ENCODE peak calls at places on chromosomes 4 and X, in eight cellular contexts. One of them, this sample, is unnamed.

GRCh38 chr4:186642530-186642929 is 81.1 kb downstream of the FAT1 start:
- DNase-seq in non-pigmented ciliary epithelial cell: no peak
- DNase-seq in GM04504: no peak
- DNase-seq in fibroblast of lung: no peak
- DNase-seq in amniotic stem cell: no peak
- DNase-seq in NCI-H524: no peak
- DNase-seq in midbrain: no peak
- DNase-seq in HT-29: no peak
- DNase-seq in this sample: no peak

GRCh38 chr4:112978691-112979472 is 70.6 kb upstream of the ANK2 start:
- DNase-seq in NCI-H524: no peak
- DNase-seq in midbrain: no peak
- DNase-seq in fibroblast of lung: peak; percentile 40
- DNase-seq in GM04504: no peak
- DNase-seq in HT-29: no peak
- DNase-seq in amniotic stem cell: no peak
- DNase-seq in non-pigmented ciliary epithelial cell: no peak
- DNase-seq in this sample: no peak

GRCh38 chr4:7187297-7187592 is 5.1 kb upstream of the SORCS2 start:
- DNase-seq in amniotic stem cell: no peak
- DNase-seq in GM04504: no peak
- DNase-seq in non-pigmented ciliary epithelial cell: no peak
- DNase-seq in midbrain: no peak
- DNase-seq in fibroblast of lung: no peak
- DNase-seq in NCI-H524: no peak
- DNase-seq in HT-29: no peak
- DNase-seq in this sample: no peak

GRCh38 chr4:2425386-2426068 is 6.8 kb downstream of the CFAP99 start:
- DNase-seq in NCI-H524: no peak
- DNase-seq in fibroblast of lung: no peak
- DNase-seq in GM04504: no peak
- DNase-seq in amniotic stem cell: no peak
- DNase-seq in HT-29: no peak
- DNase-seq in non-pigmented ciliary epithelial cell: no peak
- DNase-seq in midbrain: no peak
- DNase-seq in this sample: no peak

GRCh38 chr4:124486423-124486822 is 226.1 kb downstream of the ANKRD50 start:
- DNase-seq in non-pigmented ciliary epithelial cell: no peak
- DNase-seq in NCI-H524: no peak
- DNase-seq in fibroblast of lung: no peak
- DNase-seq in HT-29: peak; percentile 10
- DNase-seq in amniotic stem cell: no peak
- DNase-seq in GM04504: no peak
- DNase-seq in midbrain: no peak
- DNase-seq in this sample: no peak

GRCh38 chr4:83252782-83253405 is 31.7 kb downstream of the COQ2 start:
- DNase-seq in GM04504: peak; percentile 71
- DNase-seq in non-pigmented ciliary epithelial cell: no peak
- DNase-seq in HT-29: peak; percentile 85
- DNase-seq in amniotic stem cell: no peak
- DNase-seq in fibroblast of lung: peak; percentile 41
- DNase-seq in NCI-H524: peak; percentile 7
- DNase-seq in midbrain: peak; percentile 25
- DNase-seq in this sample: peak; percentile 69

GRCh38 chrX:136497556-136498048 is at the start of gene HTATSF1:
- DNase-seq in NCI-H524: peak; percentile 61
- DNase-seq in midbrain: no peak
- DNase-seq in HT-29: peak; percentile 45
- DNase-seq in non-pigmented ciliary epithelial cell: no peak
- DNase-seq in GM04504: no peak
- DNase-seq in fibroblast of lung: no peak
- DNase-seq in amniotic stem cell: no peak
- DNase-seq in this sample: no peak

GRCh38 chrX:119636419-119636818 is 30.2 kb upstream of the NKRF start:
- DNase-seq in amniotic stem cell: no peak
- DNase-seq in GM04504: no peak
- DNase-seq in HT-29: no peak
- DNase-seq in NCI-H524: no peak
- DNase-seq in midbrain: no peak
- DNase-seq in fibroblast of lung: no peak
- DNase-seq in non-pigmented ciliary epithelial cell: no peak
- DNase-seq in this sample: no peak

GRCh38 chr4:3498901-3499510 is 33.2 kb downstream of the LRPAP1 start:
- DNase-seq in HT-29: no peak
- DNase-seq in midbrain: no peak
- DNase-seq in non-pigmented ciliary epithelial cell: no peak
- DNase-seq in fibroblast of lung: no peak
- DNase-seq in GM04504: no peak
- DNase-seq in NCI-H524: no peak
- DNase-seq in amniotic stem cell: no peak
- DNase-seq in this sample: no peak

GRCh38 chrX:82370978-82371646 is 1137.0 kb upstream of the POU3F4 start:
- DNase-seq in NCI-H524: no peak
- DNase-seq in fibroblast of lung: no peak
- DNase-seq in amniotic stem cell: no peak
- DNase-seq in midbrain: no peak
- DNase-seq in GM04504: no peak
- DNase-seq in HT-29: no peak
- DNase-seq in non-pigmented ciliary epithelial cell: no peak
- DNase-seq in this sample: no peak

GRCh38 chr4:84325625-84326024 is 173.5 kb downstream of the NKX6-1 start:
- DNase-seq in amniotic stem cell: no peak
- DNase-seq in midbrain: no peak
- DNase-seq in GM04504: no peak
- DNase-seq in non-pigmented ciliary epithelial cell: no peak
- DNase-seq in fibroblast of lung: no peak
- DNase-seq in HT-29: no peak
- DNase-seq in NCI-H524: no peak
- DNase-seq in this sample: no peak

GRCh38 chrX:111071542-111072277 is 24.3 kb upstream of the PAK3 start:
- DNase-seq in GM04504: no peak
- DNase-seq in HT-29: no peak
- DNase-seq in fibroblast of lung: no peak
- DNase-seq in amniotic stem cell: no peak
- DNase-seq in midbrain: no peak
- DNase-seq in non-pigmented ciliary epithelial cell: no peak
- DNase-seq in NCI-H524: peak; percentile 24
- DNase-seq in this sample: no peak

GRCh38 chrX:44043496-44043895 is 70.3 kb upstream of the NDP start:
- DNase-seq in HT-29: no peak
- DNase-seq in non-pigmented ciliary epithelial cell: no peak
- DNase-seq in amniotic stem cell: no peak
- DNase-seq in fibroblast of lung: peak; percentile 20
- DNase-seq in NCI-H524: no peak
- DNase-seq in GM04504: no peak
- DNase-seq in midbrain: no peak
- DNase-seq in this sample: peak; percentile 2

GRCh38 chr4:13640149-13640671 is 12.7 kb upstream of the BOD1L1 start:
- DNase-seq in midbrain: no peak
- DNase-seq in NCI-H524: no peak
- DNase-seq in HT-29: peak; percentile 21
- DNase-seq in amniotic stem cell: no peak
- DNase-seq in GM04504: no peak
- DNase-seq in fibroblast of lung: peak; percentile 74
- DNase-seq in non-pigmented ciliary epithelial cell: no peak
- DNase-seq in this sample: no peak

GRCh38 chr4:80610845-80611244 is 275.3 kb downstream of the CFAP299 start:
- DNase-seq in NCI-H524: no peak
- DNase-seq in midbrain: no peak
- DNase-seq in GM04504: peak; percentile 12
- DNase-seq in non-pigmented ciliary epithelial cell: no peak
- DNase-seq in amniotic stem cell: no peak
- DNase-seq in fibroblast of lung: peak; percentile 50
- DNase-seq in HT-29: peak; percentile 67
- DNase-seq in this sample: peak; percentile 4

GRCh38 chr4:185142563-185142910 is 529 bp upstream of the SLC25A4 start:
- DNase-seq in GM04504: no peak
- DNase-seq in HT-29: peak; percentile 38
- DNase-seq in non-pigmented ciliary epithelial cell: no peak
- DNase-seq in NCI-H524: no peak
- DNase-seq in midbrain: peak; percentile 73
- DNase-seq in amniotic stem cell: no peak
- DNase-seq in fibroblast of lung: no peak
- DNase-seq in this sample: no peak

GRCh38 chrX:118226060-118226428 is 109.4 kb upstream of the KLHL13 start:
- DNase-seq in non-pigmented ciliary epithelial cell: no peak
- DNase-seq in GM04504: no peak
- DNase-seq in NCI-H524: no peak
- DNase-seq in HT-29: peak; percentile 63
- DNase-seq in fibroblast of lung: peak; percentile 20
- DNase-seq in amniotic stem cell: peak; percentile 3
- DNase-seq in midbrain: no peak
- DNase-seq in this sample: no peak

GRCh38 chr4:120331486-120332281 is 265.0 kb upstream of the MAD2L1 start:
- DNase-seq in non-pigmented ciliary epithelial cell: peak; percentile 14
- DNase-seq in GM04504: no peak
- DNase-seq in midbrain: no peak
- DNase-seq in HT-29: no peak
- DNase-seq in amniotic stem cell: no peak
- DNase-seq in NCI-H524: no peak
- DNase-seq in fibroblast of lung: peak; percentile 66
- DNase-seq in this sample: peak; percentile 3

GRCh38 chr4:86856896-86857295 is 7.7 kb upstream of the SLC10A6 start:
- DNase-seq in GM04504: no peak
- DNase-seq in non-pigmented ciliary epithelial cell: no peak
- DNase-seq in fibroblast of lung: no peak
- DNase-seq in NCI-H524: no peak
- DNase-seq in midbrain: no peak
- DNase-seq in HT-29: no peak
- DNase-seq in amniotic stem cell: no peak
- DNase-seq in this sample: no peak

GRCh38 chr4:47315346-47315745 is 148.2 kb downstream of the COMMD8 start:
- DNase-seq in amniotic stem cell: no peak
- DNase-seq in GM04504: no peak
- DNase-seq in NCI-H524: no peak
- DNase-seq in non-pigmented ciliary epithelial cell: no peak
- DNase-seq in fibroblast of lung: peak; percentile 68
- DNase-seq in midbrain: no peak
- DNase-seq in HT-29: no peak
- DNase-seq in this sample: no peak

GRCh38 chr4:15717126-15717525 is 14.3 kb downstream of the BST1 start:
- DNase-seq in GM04504: no peak
- DNase-seq in amniotic stem cell: no peak
- DNase-seq in HT-29: no peak
- DNase-seq in fibroblast of lung: peak; percentile 74
- DNase-seq in NCI-H524: no peak
- DNase-seq in midbrain: no peak
- DNase-seq in non-pigmented ciliary epithelial cell: no peak
- DNase-seq in this sample: no peak